ENCODE peak calls at places on chromosomes 12 and 14, in five cellular contexts. A is A549, L is HepG2, B is K562, H is H1. Q is an unnamed sample.

GRCh38 chr12:116274552-116275375 is 2.7 kb downstream of the MED13L start:
- DNase-seq in L (no peak), B (no peak), A (no peak), H (no peak), Q (no peak)

GRCh38 chr12:99157946-99158345 is 489.6 kb upstream of the GARIN6 start:
- DNase-seq in B (no peak), H (no peak), L (no peak), A (no peak), Q (no peak)

GRCh38 chr12:104505095-104505819 is 48.5 kb downstream of the CHST11 start:
- DNase-seq in B (no peak), L (no peak), A (no peak), H (no peak), Q (no peak)

GRCh38 chr12:124053855-124054254 is 80.8 kb downstream of the ZNF664 start:
- DNase-seq in L (peak), A (peak), B (peak), H (peak), Q (peak)

GRCh38 chr12:116416161-116416560 is 138.7 kb upstream of the MED13L start:
- DNase-seq in A (no peak), L (no peak), H (no peak), B (no peak), Q (no peak)

GRCh38 chr14:22614240-22614799 is 16.2 kb downstream of the ABHD4 start:
- DNase-seq in A (peak), B (peak), H (no peak), L (peak), Q (peak)

GRCh38 chr14:90381999-90382451 is 14.8 kb upstream of the CALM1 start:
- DNase-seq in L (peak), A (no peak), B (no peak), H (peak), Q (no peak)

GRCh38 chr14:59310644-59311043 is 122.2 kb downstream of the DAAM1 start:
- DNase-seq in B (no peak), H (no peak), L (no peak), A (no peak), Q (no peak)

GRCh38 chr12:122437656-122438121 is 15.2 kb upstream of the CLIP1 start:
- DNase-seq in H (no peak), A (no peak), B (no peak), L (no peak), Q (peak)

GRCh38 chr12:49482095-49483051 is 56.5 kb upstream of the KCNH3 start:
- DNase-seq in L (peak), A (no peak), H (no peak), B (no peak), Q (peak)

GRCh38 chr14:104801284-104802119 is 601 bp downstream of the ZBTB42 start:
- DNase-seq in H (peak), A (no peak), L (no peak), B (peak), Q (no peak)

GRCh38 chr14:104802120-104802912 is 1.4 kb downstream of the ZBTB42 start:
- DNase-seq in L (no peak), A (no peak), H (no peak), B (no peak), Q (no peak)

GRCh38 chr14:104799657-104800599 is 973 bp upstream of the ZBTB42 start:
- DNase-seq in H (peak), L (peak), A (no peak), B (peak), Q (peak)

GRCh38 chr14:104799239-104799599 is 1.7 kb upstream of the ZBTB42 start:
- DNase-seq in H (no peak), L (no peak), A (no peak), B (no peak), Q (no peak)

DNA sequence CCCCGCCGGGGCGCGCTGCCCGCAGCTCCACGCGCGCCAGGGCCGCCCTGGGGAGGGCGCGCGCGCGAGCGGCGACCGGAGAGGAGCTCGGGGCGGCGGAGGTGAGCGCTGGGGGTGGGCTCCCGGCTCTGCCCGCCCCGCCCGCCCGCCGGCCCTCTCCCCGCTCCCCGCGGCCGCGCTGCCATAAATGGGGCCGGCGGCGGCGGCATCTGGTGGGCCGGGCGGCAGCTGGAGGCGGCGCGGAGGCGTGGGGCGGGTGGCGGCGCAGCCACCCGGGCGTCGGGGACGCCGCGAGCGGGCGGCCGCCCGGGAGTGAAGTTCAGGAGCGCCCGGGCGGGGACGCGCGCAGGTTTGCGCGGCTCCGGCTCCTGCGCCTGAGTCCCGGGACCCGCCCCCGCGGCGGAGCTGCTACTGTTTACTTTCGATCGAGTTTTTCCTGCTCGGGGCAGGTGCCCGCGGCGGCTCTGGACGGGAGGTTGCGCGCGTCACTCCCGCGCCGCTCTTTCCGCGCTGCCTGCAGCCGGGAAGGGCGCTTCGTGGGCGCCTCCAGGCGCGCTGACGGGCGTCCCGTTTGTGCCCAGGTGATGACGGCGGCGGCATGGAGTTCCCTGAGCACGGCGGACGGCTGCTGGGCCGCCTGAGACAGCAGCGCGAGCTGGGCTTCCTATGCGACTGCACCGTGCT is at the start of gene ZBTB42:
- DNase-seq in L (peak), B (peak), A (no peak), H (peak), Q (peak)
- TF ChIP-seq MAFK in L (no peak), B (no peak), A (no peak), H (no peak), Q (no peak)

DNA sequence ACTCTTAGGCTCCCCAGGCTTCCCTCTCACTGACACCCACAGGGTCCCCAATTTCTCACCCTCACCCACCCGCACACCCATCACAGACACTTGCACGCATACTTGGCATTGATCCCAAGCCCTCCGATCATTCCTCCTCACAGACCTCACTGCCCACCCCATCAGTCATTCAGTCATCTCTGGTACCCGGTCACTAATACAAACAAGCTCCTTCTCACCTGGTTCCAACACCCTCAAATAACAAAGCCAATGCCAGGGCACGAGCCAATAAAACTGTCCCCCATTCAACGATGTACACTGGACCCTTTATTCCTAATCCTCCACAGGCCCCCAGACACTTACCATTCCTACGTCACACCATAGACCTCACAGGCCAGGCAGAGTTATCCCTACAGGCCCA is 2.3 kb downstream of the ZNF605 start:
- DNase-seq in L (no peak), A (no peak), H (no peak), B (no peak), Q (no peak)
- TF ChIP-seq MAFK in L (no peak), A (no peak), H (no peak), B (no peak), Q (no peak)

GRCh38 chr12:69894800-69895199 is 69.8 kb downstream of the MYRFL start:
- DNase-seq in L (no peak), H (no peak), B (no peak), A (no peak), Q (no peak)
- TF ChIP-seq MAFK in L (no peak), H (no peak), B (no peak), A (no peak), Q (no peak)

DNA sequence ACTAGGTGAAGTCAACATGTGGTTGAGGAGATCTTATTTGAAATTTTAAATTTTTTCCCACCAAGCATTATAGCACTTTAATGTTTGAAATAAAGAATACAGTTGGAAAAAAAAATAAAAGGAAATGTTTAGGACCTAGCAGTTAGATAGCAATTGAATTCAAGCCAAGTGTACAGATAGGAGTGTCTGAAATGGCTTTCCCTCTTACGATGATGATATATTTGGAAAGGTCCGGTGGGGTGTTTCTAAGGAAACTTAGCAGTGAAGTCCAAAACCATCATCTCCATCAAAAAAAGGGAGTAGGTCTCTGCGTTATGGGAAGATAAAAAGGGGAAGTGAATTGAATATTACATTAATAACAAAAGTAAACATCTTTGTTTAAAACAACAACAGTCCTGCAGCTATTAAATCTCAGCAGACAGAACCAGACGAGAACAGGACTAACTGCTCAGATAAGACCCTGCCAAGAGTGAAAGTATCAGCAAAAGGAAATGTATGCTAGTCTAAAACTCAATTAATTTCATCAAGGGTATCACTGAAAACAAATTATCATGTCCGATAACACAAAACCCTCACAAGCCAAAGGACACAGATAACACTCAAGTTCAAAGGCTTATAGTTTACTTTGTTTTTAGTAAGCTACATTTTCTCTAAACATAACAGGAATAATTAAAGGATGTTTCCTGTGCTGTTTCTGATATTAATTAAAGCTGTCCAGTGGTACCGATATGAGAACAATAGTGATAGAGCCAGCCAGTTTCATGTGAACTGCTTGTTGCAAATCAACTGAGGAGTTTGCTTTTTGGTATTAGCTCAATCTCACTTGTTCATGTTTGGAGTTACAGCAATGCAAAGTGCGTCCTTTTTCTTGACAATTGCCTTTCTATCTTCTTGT is 241.9 kb downstream of the BMP4 start:
- DNase-seq in L (no peak), B (no peak), H (no peak), A (no peak), Q (no peak)
- TF ChIP-seq MAFK in L (no peak), B (no peak), H (no peak), A (no peak), Q (no peak)

GRCh38 chr12:68579254-68579653 is 31.4 kb upstream of the RAP1B start:
- DNase-seq in L (no peak), A (no peak), H (no peak), B (no peak), Q (no peak)
- TF ChIP-seq MAFK in L (no peak), A (no peak), H (no peak), B (no peak), Q (no peak)

GRCh38 chr12:92058664-92059063 is 87.0 kb downstream of the BTG1 start:
- DNase-seq in H (no peak), B (no peak), L (no peak), A (no peak), Q (no peak)
- TF ChIP-seq MAFK in H (no peak), B (no peak), L (no peak), A (no peak), Q (no peak)

GRCh38 chr14:58292192-58292591 is 6.2 kb upstream of the ARID4A start:
- DNase-seq in A (no peak), B (no peak), H (no peak), L (no peak), Q (no peak)
- TF ChIP-seq MAFK in A (no peak), B (no peak), H (no peak), L (no peak), Q (no peak)

GRCh38 chr14:50718949-50719348 is 50.8 kb upstream of the SAV1 start:
- DNase-seq in H (no peak), B (no peak), A (no peak), L (peak), Q (no peak)

GRCh38 chr14:50711043-50711442 is 42.9 kb upstream of the SAV1 start:
- DNase-seq in B (no peak), H (no peak), A (no peak), L (no peak), Q (no peak)

GRCh38 chr14:50719911-50720759 is 52.0 kb upstream of the SAV1 start:
- DNase-seq in A (no peak), H (no peak), B (no peak), L (no peak), Q (peak)

GRCh38 chr14:50717826-50718225 is 49.7 kb upstream of the SAV1 start:
- DNase-seq in L (no peak), B (no peak), A (no peak), H (no peak), Q (no peak)

DNA sequence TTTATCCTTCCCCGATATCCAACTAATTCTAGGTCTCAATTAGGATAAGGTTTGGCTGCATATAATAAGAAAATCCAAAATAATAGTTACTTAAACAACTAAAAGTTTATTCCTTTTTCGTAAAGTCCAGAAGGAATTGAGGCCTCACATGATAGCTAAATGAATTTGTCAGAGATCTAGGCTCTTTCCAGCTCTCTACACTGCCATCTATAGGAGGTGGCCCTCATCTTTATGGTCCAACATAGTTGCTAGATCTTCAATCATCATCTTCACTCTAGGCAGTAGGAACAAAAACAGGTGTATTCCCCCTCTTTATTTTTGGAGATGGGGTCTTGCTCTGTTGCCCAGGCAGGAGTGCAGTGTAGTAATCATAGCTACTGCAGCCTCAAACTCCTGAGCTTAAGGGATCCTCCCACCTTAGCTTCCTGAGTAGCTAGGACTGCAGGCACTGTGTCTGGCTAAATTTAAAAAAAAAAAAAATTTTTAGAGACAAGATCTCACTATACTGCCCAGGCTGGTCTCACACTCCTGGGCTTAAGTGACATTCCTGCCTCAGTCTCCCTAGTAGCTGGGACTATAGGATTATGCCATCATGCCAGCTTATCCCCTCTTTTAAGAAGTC is 46.5 kb upstream of the SAV1 start:
- DNase-seq in L (peak), B (peak), H (no peak), A (peak), Q (peak)
- TF ChIP-seq MAFK in L (no peak), B (no peak), H (no peak), A (no peak), Q (no peak)

Q was measured in IMR-90.